ENCODE peak calls at places on chromosomes 1 and 21, in four cellular contexts. Z, N, K and F are unnamed samples.

GRCh38 chr21:42515708-42516502 is 2.3 kb downstream of the SLC37A1 start:
- DNase-seq in N (no peak), Z (no peak), K (peak), F (peak)

GRCh38 chr1:67682659-67683197 is 2.3 kb upstream of the GADD45A start:
- DNase-seq in N (peak), Z (no peak), K (peak), F (peak)

GRCh38 chr1:116671835-116672234 is 4.3 kb upstream of the IGSF3 start:
- DNase-seq in N (no peak), Z (no peak), K (no peak), F (no peak)

GRCh38 chr1:104765115-104765514 is 1015.4 kb downstream of the AMY1C start:
- DNase-seq in Z (no peak), K (no peak), N (no peak), F (peak)

GRCh38 chr1:39158330-39159086 is 46.0 kb upstream of the MACF1 start:
- DNase-seq in Z (no peak), K (no peak), N (peak), F (peak)

GRCh38 chr1:164064501-164064900 is 494.5 kb upstream of the PBX1 start:
- DNase-seq in N (no peak), Z (no peak), K (no peak), F (peak)

GRCh38 chr21:37605006-37605405 is 238.4 kb downstream of the DYRK1A start:
- DNase-seq in Z (no peak), N (no peak), K (no peak), F (no peak)

GRCh38 chr1:179586107-179586823 is 5.4 kb upstream of the TDRD5 start:
- DNase-seq in K (peak), N (no peak), Z (peak), F (no peak)

GRCh38 chr1:153140484-153140883 is 10.2 kb downstream of the SPRR2G start:
- DNase-seq in N (no peak), K (no peak), Z (no peak), F (no peak)

GRCh38 chr1:8211251-8211619 is 106.7 kb upstream of the SLC45A1 start:
- DNase-seq in Z (no peak), K (no peak), N (no peak), F (no peak)

GRCh38 chr21:45366931-45367401 is 38.0 kb upstream of the COL18A1 start:
- DNase-seq in K (no peak), N (peak), Z (no peak), F (peak)

GRCh38 chr1:219567341-219567947 is 45.5 kb downstream of the ZC3H11B start:
- DNase-seq in Z (no peak), K (peak), N (peak), F (peak)

GRCh38 chr1:159988006-159988405 is 34.0 kb upstream of the SLAMF9 start:
- DNase-seq in N (no peak), Z (no peak), K (no peak), F (no peak)

GRCh38 chr1:16978589-16979474 is 1.6 kb downstream of the MFAP2 start:
- DNase-seq in K (peak), Z (no peak), N (peak), F (peak)

GRCh38 chr1:24886241-24886640 is 43.8 kb downstream of the RUNX3 start:
- DNase-seq in Z (no peak), K (no peak), N (no peak), F (no peak)

GRCh38 chr1:8464987-8465386 is 147.1 kb downstream of the SLC45A1 start:
- DNase-seq in K (no peak), N (peak), Z (no peak), F (peak)

GRCh38 chr1:116853680-116854191 is 56.0 kb upstream of the PTGFRN start:
- DNase-seq in Z (no peak), K (peak), N (peak), F (peak)

GRCh38 chr1:46333300-46334029 is 7.1 kb upstream of the NSUN4 start:
- DNase-seq in Z (no peak), K (peak), N (peak), F (peak)

GRCh38 chr1:145887631-145888030 is 2.0 kb upstream of the ANKRD35 start:
- DNase-seq in K (no peak), Z (no peak), N (no peak), F (no peak)
- H2BK5ac ChIP-seq in K (no peak), Z (no peak), N (no peak), F (no peak)

DNA sequence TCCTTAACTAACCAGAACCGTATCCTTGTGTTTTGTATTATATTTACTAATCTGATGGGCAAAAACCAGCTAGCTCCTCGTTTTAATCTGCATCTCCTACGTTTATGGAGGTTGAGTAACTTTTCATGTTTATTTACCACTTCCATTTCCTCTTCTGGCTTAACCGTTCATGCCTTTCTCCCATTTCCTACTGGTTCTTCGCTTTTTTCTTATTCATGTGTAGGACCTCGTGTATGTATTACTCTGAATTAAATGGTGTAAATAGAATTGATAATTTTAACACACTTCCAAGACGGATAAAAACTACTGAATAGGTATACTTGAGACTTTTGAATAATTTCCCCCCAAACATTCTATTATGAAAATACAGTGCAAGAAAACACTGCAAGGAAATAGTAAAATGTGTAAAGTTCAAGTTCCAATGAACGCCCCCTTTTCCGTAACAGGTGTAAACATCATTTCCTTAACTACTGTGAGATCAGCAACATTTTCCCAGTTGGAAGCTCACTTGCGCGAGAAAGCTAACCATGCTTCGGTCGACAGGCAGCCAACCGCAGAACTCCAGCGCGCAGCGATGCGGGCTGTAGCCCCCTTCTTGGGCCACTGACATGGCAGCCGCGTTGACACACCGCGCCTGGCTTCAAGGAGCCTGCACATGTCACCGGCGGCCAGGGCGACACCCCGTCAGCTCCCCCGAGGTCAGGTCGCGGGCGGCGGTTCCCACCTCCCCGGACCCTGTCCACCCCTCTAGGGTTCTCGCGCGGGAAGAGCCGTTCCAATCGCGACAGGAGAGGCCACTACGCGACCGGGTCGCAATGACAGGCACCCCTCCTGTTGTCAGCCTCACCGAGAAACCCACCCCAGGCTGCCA is 815 bp downstream of the EDEM3 start:
- DNase-seq in Z (no peak), K (peak), N (peak), F (peak)
- H3K23ac ChIP-seq in Z (peak), K (no peak), N (peak), F (peak)

GRCh38 chr1:23370270-23370743 is 671 bp upstream of the ZNF436 start:
- DNase-seq in N (no peak), K (no peak), Z (no peak), F (peak)
- H2BK5ac ChIP-seq in N (peak), K (peak), Z (no peak), F (no peak)

GRCh38 chr1:33350611-33351280 is 29.8 kb upstream of the A3GALT2 start:
- DNase-seq in K (peak), Z (no peak), N (no peak), F (no peak)
- H3K23ac ChIP-seq in K (peak), Z (no peak), N (peak), F (no peak)